ENCODE peak calls at places on chromosomes 3 and 15, in seven cellular contexts. X is H9, E is neuronal stem cell, N is IMR-90, H is mesendoderm, G is H1, V is trophoblast cell. I is an unnamed sample.

GRCh38 chr3:169627789-169628188 is 35.7 kb downstream of the MECOM start:
- DNase-seq in G (no peak), X (no peak), V (no peak), N (no peak), H (no peak), E (no peak), I (no peak)

GRCh38 chr3:170809021-170809974 is 60.7 kb downstream of the RPL22L1 start:
- DNase-seq in N (peak), E (peak), G (no peak), X (peak), V (peak), H (peak), I (peak)

GRCh38 chr3:139238281-139239030 is 105.4 kb upstream of the MRPS22 start:
- DNase-seq in N (no peak), E (no peak), G (peak), X (no peak), H (no peak), V (no peak), I (no peak)

GRCh38 chr3:171200052-171201029 is 173.8 kb upstream of the SLC2A2 start:
- DNase-seq in N (no peak), G (no peak), X (no peak), E (no peak), H (peak), V (no peak), I (peak)

GRCh38 chr15:99511865-99512632 is 53.7 kb upstream of the MEF2A start:
- DNase-seq in X (no peak), E (no peak), V (no peak), N (no peak), H (no peak), G (no peak), I (no peak)

GRCh38 chr3:163335429-163335828 is 1742.9 kb downstream of the SI start:
- DNase-seq in G (no peak), H (peak), E (no peak), N (no peak), V (no peak), X (no peak), I (no peak)

GRCh38 chr3:197366301-197367044 is 68.1 kb upstream of the DLG1 start:
- DNase-seq in G (no peak), X (no peak), V (peak), H (no peak), N (no peak), E (no peak), I (no peak)

GRCh38 chr15:49270541-49271421 is 100.7 kb downstream of the GALK2 start:
- DNase-seq in E (peak), G (no peak), X (no peak), V (no peak), H (peak), N (peak), I (no peak)

GRCh38 chr15:88909956-88910831 is 3.0 kb downstream of the MFGE8 start:
- DNase-seq in H (no peak), N (no peak), V (no peak), X (no peak), G (no peak), E (no peak), I (no peak)

GRCh38 chr3:3618624-3619023 is 180.6 kb upstream of the LRRN1 start:
- DNase-seq in V (no peak), N (no peak), E (no peak), H (no peak), G (no peak), X (no peak), I (no peak)

GRCh38 chr3:71504250-71505036 is 79.1 kb downstream of the FOXP1 start:
- DNase-seq in V (peak), E (no peak), N (peak), G (no peak), X (no peak), H (no peak), I (peak)

GRCh38 chr3:78991656-78992055 is 776.1 kb downstream of the ROBO1 start:
- DNase-seq in G (no peak), E (no peak), V (no peak), N (no peak), H (no peak), X (no peak), I (no peak)

GRCh38 chr3:7487763-7488162 is 626.8 kb downstream of the GRM7 start:
- DNase-seq in G (no peak), N (no peak), V (no peak), H (no peak), X (no peak), E (no peak), I (no peak)

GRCh38 chr3:196969660-196970546 is 1.3 kb upstream of the PIGZ start:
- DNase-seq in N (peak), E (peak), H (peak), X (peak), V (peak), G (peak), I (peak)

GRCh38 chr3:155184027-155184426 is 103.9 kb downstream of the MME start:
- DNase-seq in G (no peak), X (no peak), N (no peak), E (no peak), H (no peak), V (no peak), I (peak)

DNA sequence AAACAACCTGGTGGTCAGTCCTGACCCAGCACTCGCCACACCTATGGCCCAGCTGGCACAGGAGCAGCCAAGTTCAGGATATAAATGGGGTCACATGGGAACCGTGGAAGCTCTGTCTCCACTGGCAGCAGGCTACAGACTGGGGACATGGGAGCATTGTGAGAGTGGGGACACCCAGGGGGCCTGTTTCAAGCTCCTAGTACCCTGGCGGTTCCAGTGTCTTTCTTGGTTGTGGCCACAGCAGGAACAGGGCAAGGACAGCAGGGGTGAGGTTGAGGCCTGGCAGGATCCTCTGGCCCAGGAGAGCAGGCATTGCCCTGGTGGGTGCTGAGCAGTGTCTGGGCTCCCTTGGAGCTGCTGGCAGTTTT is 1.9 kb downstream of the CSK start:
- DNase-seq in H (no peak), G (no peak), N (no peak), E (no peak), V (no peak), X (no peak), I (no peak)
- H3K23ac ChIP-seq in H (peak), G (no peak), N (peak), E (peak), V (no peak), X (no peak), I (peak)

GRCh38 chr15:43214169-43214568 is 6.6 kb downstream of the EPB42 start:
- DNase-seq in V (no peak), E (no peak), G (no peak), N (no peak), H (no peak), X (no peak), I (no peak)
- H3K23ac ChIP-seq in V (no peak), E (no peak), G (no peak), N (no peak), H (no peak), X (no peak), I (no peak)

GRCh38 chr3:186938716-186939115 is 8.4 kb downstream of the ST6GAL1 start:
- DNase-seq in V (peak), E (no peak), H (no peak), N (peak), X (no peak), G (no peak), I (peak)
- H3K23ac ChIP-seq in V (no peak), E (no peak), H (no peak), N (no peak), X (no peak), G (no peak), I (no peak)

GRCh38 chr15:93231261-93231939 is 142.4 kb upstream of the RGMA start:
- DNase-seq in E (no peak), X (no peak), G (peak), H (peak), V (peak), N (no peak), I (no peak)
- H3K23ac ChIP-seq in E (no peak), X (no peak), G (no peak), H (no peak), V (no peak), N (no peak), I (no peak)

I was measured in mesenchymal stem cell.